ENCODE peak calls at places on chromosomes 2 and 18, in five cellular contexts. V is endothelial cell, A is GM20000, G is Calu3, O is BJ. H is an unnamed sample.

GRCh38 chr2:24048662-24049484 is 668 bp upstream of the FKBP1B start:
- DNase-seq in V (no peak), A (no peak), G (no peak), O (no peak), H (no peak)

GRCh38 chr2:223950448-223951347 is 5.6 kb upstream of the WDFY1 start:
- DNase-seq in V (no peak), A (no peak), G (no peak), O (no peak), H (no peak)

GRCh38 chr2:103132536-103133217 is 370.8 kb downstream of the TMEM182 start:
- DNase-seq in V (no peak), A (no peak), G (no peak), O (no peak), H (no peak)

GRCh38 chr2:216651370-216651881 is 18.2 kb downstream of the IGFBP2 start:
- DNase-seq in V (no peak), A (no peak), G (peak; percentile 70), O (no peak), H (no peak)

GRCh38 chr2:152200562-152201465 is 25.3 kb upstream of the STAM2 start:
- DNase-seq in V (no peak), A (no peak), G (peak; percentile 94), O (peak; percentile 93), H (peak; percentile 76)

GRCh38 chr2:63699549-63699839 is 110.7 kb downstream of the MDH1 start:
- DNase-seq in V (no peak), A (no peak), G (no peak), O (no peak), H (no peak)

GRCh38 chr2:16933355-16933754 is 267.7 kb upstream of the CYRIA start:
- DNase-seq in V (no peak), A (no peak), G (no peak), O (no peak), H (no peak)

GRCh38 chr2:201854221-201854801 is 48.0 kb downstream of the CDK15 start:
- DNase-seq in V (no peak), A (no peak), G (peak; percentile 37), O (peak; percentile 88), H (no peak)

GRCh38 chr2:134158295-134158694 is 95.6 kb upstream of the MGAT5 start:
- DNase-seq in V (no peak), A (no peak), G (no peak), O (no peak), H (no peak)

GRCh38 chr2:144042751-144043150 is 477.2 kb downstream of the ZEB2 start:
- DNase-seq in V (no peak), A (no peak), G (no peak), O (no peak), H (no peak)

GRCh38 chr18:75100832-75101630 is 107.9 kb downstream of the PTGR3 start:
- DNase-seq in V (no peak), A (no peak), G (no peak), O (no peak), H (no peak)

GRCh38 chr18:2981212-2981728 is 31.7 kb downstream of the LPIN2 start:
- DNase-seq in V (no peak), A (no peak), G (no peak), O (peak; percentile 89), H (no peak)

GRCh38 chr2:131039908-131040660 is 53.2 kb downstream of the FAM168B start:
- DNase-seq in V (no peak), A (peak; percentile 62), G (no peak), O (no peak), H (no peak)

GRCh38 chr2:48755473-48755872 is at the start of gene LHCGR:
- DNase-seq in V (peak; percentile 39), A (no peak), G (no peak), O (no peak), H (no peak)

GRCh38 chr2:70627499-70627898 is 73.9 kb upstream of the TGFA start:
- DNase-seq in V (no peak), A (no peak), G (peak; percentile 48), O (no peak), H (no peak)

GRCh38 chr2:237412646-237413292 is 1.2 kb downstream of the COL6A3 start:
- DNase-seq in V (no peak), A (no peak), G (no peak), O (no peak), H (no peak)

GRCh38 chr2:207513577-207514257 is 16.0 kb upstream of the CREB1 start:
- DNase-seq in V (no peak), A (no peak), G (no peak), O (peak; percentile 100), H (no peak)

GRCh38 chr18:49757513-49758262 is 55.6 kb downstream of the ACAA2 start:
- DNase-seq in V (no peak), A (peak; percentile 46), G (peak; percentile 24), O (no peak), H (no peak)

GRCh38 chr2:109393211-109393610 is 220.6 kb downstream of the SEPTIN10 start:
- DNase-seq in V (no peak), A (no peak), G (no peak), O (no peak), H (no peak)

GRCh38 chr2:174312581-174313234 is 22.0 kb upstream of the SP9 start:
- DNase-seq in V (no peak), A (no peak), G (no peak), O (no peak), H (no peak)

GRCh38 chr2:67854798-67855197 is 208.0 kb downstream of the C1D start:
- DNase-seq in V (no peak), A (no peak), G (no peak), O (no peak), H (no peak)

GRCh38 chr2:121087117-121087516 is 197.9 kb downstream of the TFCP2L1 start:
- DNase-seq in V (no peak), A (no peak), G (no peak), O (no peak), H (peak; percentile 42)

GRCh38 chr2:101770672-101771071 is 73.2 kb downstream of the MAP4K4 start:
- DNase-seq in V (peak; percentile 32), A (peak; percentile 59), G (peak; percentile 51), O (no peak), H (no peak)

GRCh38 chr2:10331033-10331701 is 28.5 kb downstream of the HPCAL1 start:
- DNase-seq in V (no peak), A (peak; percentile 63), G (peak; percentile 81), O (no peak), H (peak; percentile 83)

GRCh38 chr2:168781191-168781818 is 21.1 kb upstream of the NOSTRIN start:
- DNase-seq in V (no peak), A (no peak), G (no peak), O (no peak), H (no peak)

GRCh38 chr2:226076529-226076928 is 677.0 kb downstream of the NYAP2 start:
- DNase-seq in V (no peak), A (no peak), G (no peak), O (no peak), H (no peak)

GRCh38 chr2:71710805-71711469 is 257.6 kb downstream of the DYSF start:
- DNase-seq in V (no peak), A (no peak), G (no peak), O (no peak), H (no peak)

GRCh38 chr2:28624436-28624797 is 127.2 kb upstream of the PPP1CB start:
- DNase-seq in V (no peak), A (no peak), G (no peak), O (no peak), H (no peak)

GRCh38 chr2:28626891-28627421 is 124.7 kb upstream of the PPP1CB start:
- DNase-seq in V (no peak), A (no peak), G (no peak), O (no peak), H (no peak)

GRCh38 chr2:28626376-28626775 is 125.3 kb upstream of the PPP1CB start:
- DNase-seq in V (no peak), A (no peak), G (no peak), O (no peak), H (no peak)

GRCh38 chr2:28623582-28624405 is 127.8 kb upstream of the PPP1CB start:
- DNase-seq in V (no peak), A (no peak), G (no peak), O (no peak), H (no peak)

DNA sequence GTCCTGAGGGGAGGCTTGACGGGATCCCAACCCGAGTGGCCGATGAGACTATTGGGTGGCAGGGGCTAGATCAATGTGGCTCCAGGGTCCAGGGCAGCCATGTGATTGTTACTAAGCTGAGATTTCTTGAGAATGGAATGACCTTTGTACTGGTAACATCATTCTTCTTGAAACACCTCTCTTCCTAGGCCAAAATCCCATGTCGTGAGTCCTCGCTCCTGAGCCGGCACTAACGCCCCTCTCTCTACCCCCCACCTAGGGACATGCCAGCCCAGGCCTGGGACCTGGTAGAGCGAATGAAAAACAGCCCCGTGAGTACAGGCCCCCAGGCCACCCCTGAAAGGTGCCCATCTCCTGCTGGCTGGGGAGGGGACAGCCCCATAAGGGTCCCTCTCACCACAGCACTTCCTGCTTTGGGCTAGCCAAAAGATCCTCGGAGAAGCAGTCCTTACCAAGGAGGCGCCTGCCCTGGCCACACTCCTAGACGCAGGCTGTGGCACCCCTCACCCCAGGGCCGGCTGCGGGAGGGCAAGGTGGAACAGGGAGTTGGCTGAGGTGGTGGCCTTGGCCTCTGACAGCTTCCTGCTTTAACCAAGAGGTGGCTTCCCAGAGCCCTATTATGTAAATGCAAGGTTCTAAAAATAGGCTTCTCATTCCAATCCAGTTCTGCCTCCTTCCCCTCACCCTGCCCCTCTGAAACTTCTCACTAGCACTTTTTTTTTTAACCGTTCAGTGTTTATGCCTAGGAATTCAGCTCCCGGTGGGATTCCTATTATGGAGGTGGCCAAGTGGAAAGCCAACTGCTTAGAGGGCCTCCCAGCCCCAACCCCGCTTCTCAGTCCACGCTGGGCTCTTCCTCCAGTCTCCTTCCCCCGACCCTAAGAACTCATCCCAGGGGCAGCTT is 126.6 kb upstream of the PPP1CB start:
- DNase-seq in V (no peak), A (peak; percentile 52), G (peak; percentile 81), O (no peak), H (peak; percentile 79)
- TF ChIP-seq CTCF in V (no peak), A (no peak), G (no peak), O (peak; percentile 15), H (no peak)

DNA sequence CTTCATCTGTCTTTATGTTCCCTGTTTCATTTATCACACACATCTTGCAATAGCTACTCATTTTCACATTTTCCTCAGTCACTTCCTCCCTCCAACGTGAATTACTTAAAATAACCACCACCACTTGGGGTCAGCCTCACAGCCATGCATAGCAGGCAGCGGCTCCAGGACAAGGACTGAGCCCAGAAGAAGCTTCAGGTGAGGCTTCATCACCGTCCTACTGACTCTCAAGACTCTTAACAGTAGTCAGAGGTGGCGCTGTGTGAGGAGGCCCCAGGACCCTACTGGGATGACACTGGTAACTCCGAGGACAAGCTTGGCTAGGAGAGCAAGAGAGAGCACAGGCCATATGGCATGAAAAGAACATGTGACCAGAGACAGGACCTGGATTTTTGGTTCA is 15.5 kb upstream of the ST8SIA5 start:
- DNase-seq in V (no peak), A (no peak), G (no peak), O (no peak), H (no peak)
- TF ChIP-seq CTCF in V (no peak), A (no peak), G (no peak), O (no peak), H (no peak)

GRCh38 chr2:31296641-31297287 is 62.8 kb downstream of the EHD3 start:
- DNase-seq in V (no peak), A (no peak), G (no peak), O (no peak), H (no peak)
- TF ChIP-seq CTCF in V (no peak), A (no peak), G (no peak), O (no peak), H (no peak)

DNA sequence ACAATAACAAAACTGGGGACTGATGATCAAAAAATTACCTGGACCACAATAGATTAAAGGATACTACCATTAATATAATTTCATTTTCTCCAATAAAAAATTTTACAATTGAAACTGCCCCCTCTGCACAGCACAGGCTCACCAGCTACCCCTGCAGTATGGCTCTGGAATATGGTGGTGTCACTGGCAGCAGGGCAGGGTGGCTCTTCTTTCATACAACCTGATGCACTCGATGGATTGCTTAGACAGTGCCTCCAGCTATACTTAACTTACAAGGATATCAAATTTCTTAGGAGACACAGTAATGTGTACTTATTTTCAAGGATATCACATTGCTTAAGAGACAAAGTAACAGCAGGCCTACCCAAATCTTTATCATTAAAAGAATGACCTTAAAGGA is 124.0 kb downstream of the PRELID3A start:
- DNase-seq in V (no peak), A (no peak), G (no peak), O (no peak), H (no peak)
- TF ChIP-seq CTCF in V (no peak), A (no peak), G (no peak), O (peak; percentile 12), H (no peak)

H was measured in CD14-positive monocyte.